ENCODE peak calls at places on chromosome 3, in four cellular contexts. C is fibroblast of lung, K is sigmoid colon, P is Daoy. W is an unnamed sample.

GRCh38 chr3:193594946-193595689 is 2.1 kb downstream of the OPA1 start:
- DNase-seq in C (no peak), P (peak), K (no peak), W (no peak)

GRCh38 chr3:115676336-115676735 is 53.0 kb downstream of the GAP43 start:
- DNase-seq in K (no peak), P (no peak), C (no peak), W (no peak)

GRCh38 chr3:126912027-126912422 is 70.9 kb upstream of the PLXNA1 start:
- DNase-seq in P (peak), K (no peak), C (no peak), W (no peak)

GRCh38 chr3:105780114-105780513 is 88.7 kb downstream of the CBLB start:
- DNase-seq in K (no peak), C (peak), P (no peak), W (no peak)

GRCh38 chr3:162719684-162720341 is 1223.2 kb downstream of the OTOL1 start:
- DNase-seq in K (no peak), P (peak), C (peak), W (no peak)

GRCh38 chr3:184656991-184657669 is 54.7 kb downstream of the MAGEF1 start:
- DNase-seq in K (no peak), C (no peak), P (peak), W (no peak)

GRCh38 chr3:46955157-46955556 is 21.4 kb downstream of the CCDC12 start:
- DNase-seq in P (no peak), C (no peak), K (no peak), W (no peak)

GRCh38 chr3:10189557-10190374 is 25.0 kb downstream of the IRAK2 start:
- DNase-seq in C (peak), P (peak), K (peak), W (peak)

GRCh38 chr3:127754411-127755304 is 67.7 kb downstream of the MGLL start:
- DNase-seq in K (no peak), P (no peak), C (no peak), W (no peak)

GRCh38 chr3:108041253-108041652 is 49.6 kb downstream of the CD47 start:
- DNase-seq in C (no peak), K (no peak), P (no peak), W (no peak)

GRCh38 chr3:124318650-124319049 is 326.7 kb upstream of the ROPN1 start:
- DNase-seq in K (no peak), C (no peak), P (no peak), W (no peak)

GRCh38 chr3:109373933-109374332 is 36.6 kb upstream of the DPPA4 start:
- DNase-seq in K (no peak), C (no peak), P (no peak), W (no peak)

GRCh38 chr3:142417302-142417701 is 30.5 kb downstream of the XRN1 start:
- DNase-seq in C (no peak), P (no peak), K (no peak), W (no peak)

GRCh38 chr3:21524113-21524512 is 226.9 kb downstream of the ZNF385D start:
- DNase-seq in K (no peak), P (no peak), C (no peak), W (no peak)

GRCh38 chr3:134072881-134073582 is 43.3 kb upstream of the SLCO2A1 start:
- DNase-seq in K (no peak), C (no peak), P (no peak), W (no peak)

GRCh38 chr3:106457278-106458210 is 588.7 kb upstream of the CBLB start:
- DNase-seq in P (peak), C (peak), K (no peak), W (no peak)

GRCh38 chr3:128859573-128860154 is 19.8 kb upstream of the ACAD9 start:
- DNase-seq in K (no peak), P (no peak), C (peak), W (peak)

W was measured in SIG-M5.